ENCODE peak calls at places on chromosome 1, in nine cellular contexts. B, M, V, C, A, J, Y, D and L are unnamed samples. For H3K4me1 and H3K36me3, the result is how much of the 10 kb centered on the place peaks cover.

GRCh38 chr1:212034516-212035122 is 738 bp downstream of the INTS7 start:
- DNase-seq in B (no peak), M (no peak), V (no peak), C (no peak), A (peak), J (no peak), Y (peak), D (no peak), L (no peak)

GRCh38 chr1:87495147-87495546 is 166.5 kb downstream of the LMO4 start:
- DNase-seq in B (no peak), M (no peak), V (peak), C (no peak), A (no peak), J (peak), Y (no peak), D (no peak), L (no peak)

GRCh38 chr1:64892576-64893573 is 73.5 kb downstream of the JAK1 start:
- DNase-seq in B (no peak), M (no peak), V (no peak), C (no peak), A (no peak), J (peak), Y (no peak), D (no peak), L (no peak)

GRCh38 chr1:15949453-15950245 is 26.3 kb downstream of the ZBTB17 start:
- DNase-seq in B (peak), M (peak), V (peak), C (peak), A (peak), J (peak), Y (no peak), D (peak), L (peak)

GRCh38 chr1:169288011-169288414 is 79.6 kb downstream of the NME7 start:
- DNase-seq in B (peak), M (peak), V (no peak), C (no peak), A (no peak), J (peak), Y (no peak), D (no peak), L (no peak)

GRCh38 chr1:152022521-152022920 is 14.3 kb downstream of the S100A11 start:
- DNase-seq in B (no peak), M (no peak), V (no peak), C (no peak), A (no peak), J (no peak), Y (no peak), D (no peak), L (no peak)

GRCh38 chr1:235149824-235150223 is 11.2 kb downstream of the RBM34 start:
- DNase-seq in B (no peak), M (no peak), V (no peak), C (no peak), A (no peak), J (no peak), Y (no peak), D (no peak), L (no peak)

GRCh38 chr1:10509823-10510509 is 35.2 kb downstream of the PEX14 start:
- DNase-seq in B (no peak), M (no peak), V (no peak), C (no peak), A (no peak), J (peak), Y (no peak), D (no peak), L (no peak)

GRCh38 chr1:109541102-109541501 is 1.4 kb downstream of the GPR61 start:
- DNase-seq in B (no peak), M (no peak), V (no peak), C (no peak), A (no peak), J (no peak), Y (no peak), D (no peak), L (no peak)

GRCh38 chr1:215710340-215710971 is 143.4 kb downstream of the KCTD3 start:
- DNase-seq in B (peak), M (peak), V (peak), C (peak), A (peak), J (peak), Y (peak), D (peak), L (no peak)

GRCh38 chr1:76269175-76269574 is 194.6 kb downstream of the ST6GALNAC3 start:
- DNase-seq in B (no peak), M (no peak), V (peak), C (peak), A (no peak), J (peak), Y (no peak), D (no peak), L (no peak)

GRCh38 chr1:91428182-91428798 is 23.7 kb upstream of the HFM1 start:
- DNase-seq in B (no peak), M (no peak), V (no peak), C (no peak), A (no peak), J (no peak), Y (peak), D (no peak), L (no peak)

GRCh38 chr1:111489604-111490003 is 13.8 kb downstream of the ADORA3 start:
- DNase-seq in B (no peak), M (no peak), V (no peak), C (no peak), A (peak), J (no peak), Y (no peak), D (no peak), L (no peak)

GRCh38 chr1:24955161-24955560 is 25.1 kb upstream of the RUNX3 start:
- DNase-seq in B (peak), M (peak), V (no peak), C (peak), A (no peak), J (no peak), Y (no peak), D (no peak), L (no peak)

GRCh38 chr1:59514061-59514909 is 217.4 kb downstream of the FGGY start:
- DNase-seq in B (no peak), M (no peak), V (no peak), C (no peak), A (no peak), J (no peak), Y (no peak), D (no peak), L (no peak)

GRCh38 chr1:86933562-86934377 is 19.3 kb downstream of the HS2ST1 start:
- DNase-seq in B (no peak), M (no peak), V (no peak), C (no peak), A (no peak), J (no peak), Y (no peak), D (no peak), L (no peak)

GRCh38 chr1:94832446-94832845 is 12.3 kb downstream of the SLC44A3 start:
- DNase-seq in B (peak), M (no peak), V (no peak), C (no peak), A (no peak), J (no peak), Y (no peak), D (no peak), L (no peak)

GRCh38 chr1:15005116-15005515 is 148.4 kb upstream of the TMEM51 start:
- DNase-seq in B (no peak), M (no peak), V (no peak), C (no peak), A (no peak), J (no peak), Y (no peak), D (no peak), L (no peak)

GRCh38 chr1:187624812-187625542 is 796.2 kb downstream of the PLA2G4A start:
- DNase-seq in B (peak), M (no peak), V (no peak), C (no peak), A (no peak), J (no peak), Y (no peak), D (no peak), L (no peak)

GRCh38 chr1:234842726-234843641 is 233.0 kb upstream of the IRF2BP2 start:
- DNase-seq in B (no peak), M (no peak), V (peak), C (peak), A (no peak), J (no peak), Y (no peak), D (peak), L (peak)

GRCh38 chr1:12511516-12512468 is 106.2 kb downstream of the DHRS3 start:
- DNase-seq in B (no peak), M (no peak), V (no peak), C (no peak), A (no peak), J (no peak), Y (no peak), D (no peak), L (no peak)

GRCh38 chr1:183979437-183979836 is 58.1 kb downstream of the COLGALT2 start:
- DNase-seq in B (no peak), M (no peak), V (no peak), C (no peak), A (no peak), J (no peak), Y (no peak), D (no peak), L (no peak)

GRCh38 chr1:37948841-37949240 is 2.0 kb upstream of the INPP5B start:
- DNase-seq in B (no peak), M (no peak), V (no peak), C (no peak), A (no peak), J (no peak), Y (no peak), D (no peak), L (no peak)

GRCh38 chr1:154866257-154866994 is 3.7 kb downstream of the KCNN3 start:
- DNase-seq in B (no peak), M (no peak), V (no peak), C (no peak), A (no peak), J (no peak), Y (no peak), D (no peak), L (no peak)

GRCh38 chr1:201517631-201518030 is 10.7 kb upstream of the CSRP1 start:
- DNase-seq in B (peak), M (no peak), V (no peak), C (no peak), A (no peak), J (peak), Y (no peak), D (no peak), L (no peak)

GRCh38 chr1:67429011-67429527 is 1.1 kb downstream of the SERBP1 start:
- DNase-seq in B (peak), M (no peak), V (no peak), C (peak), A (peak), J (peak), Y (no peak), D (peak), L (peak)

GRCh38 chr1:236072001-236072400 is 7.1 kb upstream of the NID1 start:
- DNase-seq in B (no peak), M (no peak), V (no peak), C (no peak), A (no peak), J (no peak), Y (no peak), D (no peak), L (no peak)

GRCh38 chr1:7871136-7871535 is 18.3 kb upstream of the UTS2 start:
- DNase-seq in B (no peak), M (no peak), V (no peak), C (no peak), A (no peak), J (no peak), Y (no peak), D (no peak), L (no peak)

GRCh38 chr1:55868026-55868425 is 652.9 kb upstream of the USP24 start:
- DNase-seq in B (no peak), M (no peak), V (no peak), C (no peak), A (no peak), J (peak), Y (no peak), D (no peak), L (no peak)

GRCh38 chr1:167401260-167401873 is 117.0 kb downstream of the CD247 start:
- DNase-seq in B (peak), M (peak), V (peak), C (peak), A (peak), J (peak), Y (no peak), D (peak), L (peak)

DNA sequence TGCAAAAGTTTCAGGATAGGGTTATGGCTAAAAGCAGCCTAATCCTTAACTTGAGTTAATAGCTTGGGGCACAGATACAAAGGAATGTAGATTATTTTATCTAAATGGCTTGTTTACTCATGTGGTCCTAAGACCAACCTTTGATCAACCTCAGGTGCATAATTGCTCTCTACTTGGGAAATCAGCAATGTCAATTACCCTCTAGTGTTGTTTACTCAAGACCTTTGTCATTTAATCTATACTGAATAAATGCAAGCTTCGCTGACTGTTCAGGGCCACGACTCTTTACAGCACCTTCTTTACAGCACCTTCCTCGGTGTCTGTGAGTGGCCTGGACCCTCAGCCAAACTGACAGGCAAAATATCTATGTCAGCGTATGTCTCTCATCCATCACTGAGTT is 217.5 kb upstream of the MAP1LC3C start:
- DNase-seq in B (no peak), M (no peak), V (no peak), C (no peak), A (no peak), J (no peak), Y (no peak), D (no peak), L (no peak)
- H3K4me1 ChIP-seq in B (under half), M (under half), V (under half), C (under half), A (under half), J (under half), Y (under half), D (under half), L (under half)

GRCh38 chr1:21873174-21873573 is 61.1 kb downstream of the LDLRAD2 start:
- DNase-seq in B (no peak), M (no peak), V (no peak), C (no peak), A (no peak), J (no peak), Y (peak), D (no peak), L (no peak)
- H3K36me3 ChIP-seq in B (under half), M (under half), V (under half), C (under half), A (under half), J (under half), Y (under half), D (under half), L (under half)

GRCh38 chr1:1752190-1752589 is 26.1 kb downstream of the NADK start:
- DNase-seq in B (no peak), M (no peak), V (no peak), C (no peak), A (no peak), J (no peak), Y (no peak), D (no peak), L (no peak)

GRCh38 chr1:1754051-1754815 is 24.0 kb downstream of the NADK start:
- DNase-seq in B (no peak), M (no peak), V (no peak), C (no peak), A (no peak), J (no peak), Y (no peak), D (no peak), L (no peak)

GRCh38 chr1:1755426-1755825 is 22.8 kb downstream of the NADK start:
- DNase-seq in B (no peak), M (no peak), V (no peak), C (no peak), A (no peak), J (no peak), Y (no peak), D (no peak), L (no peak)

GRCh38 chr1:1753607-1754005 is 24.7 kb downstream of the NADK start:
- DNase-seq in B (no peak), M (no peak), V (no peak), C (no peak), A (no peak), J (no peak), Y (no peak), D (no peak), L (no peak)

GRCh38 chr1:1752671-1753606 is 25.3 kb downstream of the NADK start:
- DNase-seq in B (no peak), M (no peak), V (no peak), C (no peak), A (no peak), J (no peak), Y (no peak), D (no peak), L (no peak)
- H3K4me1 ChIP-seq in B (under half), M (under half), V (under half), C (under half), A (under half), J (under half), Y (under half), D (under half), L (under half)

GRCh38 chr1:162580315-162580714 is 18.8 kb downstream of the UAP1 start:
- DNase-seq in B (no peak), M (no peak), V (no peak), C (no peak), A (no peak), J (no peak), Y (no peak), D (no peak), L (no peak)
- H3K36me3 ChIP-seq in B (under half), M (under half), V (under half), C (under half), A (under half), J (half or more), Y (under half), D (half or more), L (under half)

GRCh38 chr1:228396770-228397453 is 9.7 kb downstream of the TRIM11 start:
- DNase-seq in B (no peak), M (no peak), V (no peak), C (no peak), A (no peak), J (no peak), Y (no peak), D (no peak), L (no peak)

GRCh38 chr1:228398741-228399461 is 7.7 kb downstream of the TRIM11 start:
- DNase-seq in B (no peak), M (no peak), V (no peak), C (no peak), A (no peak), J (no peak), Y (no peak), D (no peak), L (no peak)

GRCh38 chr1:228399531-228400236 is 7.0 kb downstream of the TRIM11 start:
- DNase-seq in B (no peak), M (no peak), V (no peak), C (no peak), A (no peak), J (no peak), Y (no peak), D (no peak), L (no peak)

GRCh38 chr1:228397454-228397786 is 9.2 kb downstream of the TRIM11 start:
- DNase-seq in B (no peak), M (no peak), V (no peak), C (peak), A (no peak), J (no peak), Y (no peak), D (no peak), L (no peak)

DNA sequence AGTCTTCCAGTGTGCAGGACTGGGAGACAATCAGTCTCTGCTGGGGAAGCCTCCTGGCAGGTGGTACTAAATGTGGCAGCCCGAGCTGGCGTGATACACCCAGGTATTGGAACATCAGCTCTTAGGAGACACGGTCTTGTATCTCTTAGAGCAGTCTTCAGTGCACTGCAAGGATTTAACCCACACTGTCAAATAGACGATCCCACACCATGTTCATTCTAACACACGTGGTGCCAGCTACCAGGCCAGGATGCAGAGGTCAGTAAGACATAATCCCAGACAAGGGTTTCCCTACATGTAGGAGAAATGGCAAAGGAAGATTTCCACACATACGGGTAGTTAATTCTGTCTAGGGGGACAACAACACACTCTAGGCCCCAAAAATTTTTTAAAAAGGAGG is 8.7 kb downstream of the TRIM11 start:
- DNase-seq in B (no peak), M (no peak), V (no peak), C (no peak), A (no peak), J (no peak), Y (no peak), D (no peak), L (no peak)
- H3K4me1 ChIP-seq in B (under half), M (under half), V (under half), C (under half), A (under half), J (under half), Y (under half), D (under half), L (under half)

GRCh38 chr1:1538989-1539309 is 1.5 kb downstream of the TMEM240 start:
- DNase-seq in B (no peak), M (no peak), V (no peak), C (no peak), A (no peak), J (no peak), Y (no peak), D (no peak), L (no peak)
- H3K36me3 ChIP-seq in B (under half), M (under half), V (under half), C (under half), A (under half), J (under half), Y (under half), D (under half), L (under half)

GRCh38 chr1:192968323-192968722 is 90.8 kb downstream of the UCHL5 start:
- DNase-seq in B (no peak), M (no peak), V (no peak), C (no peak), A (no peak), J (no peak), Y (no peak), D (no peak), L (no peak)

GRCh38 chr1:192967211-192967877 is 91.8 kb downstream of the UCHL5 start:
- DNase-seq in B (no peak), M (no peak), V (no peak), C (no peak), A (no peak), J (no peak), Y (no peak), D (no peak), L (no peak)

GRCh38 chr1:192966073-192966472 is 93.1 kb downstream of the UCHL5 start:
- DNase-seq in B (no peak), M (no peak), V (no peak), C (no peak), A (no peak), J (no peak), Y (no peak), D (no peak), L (no peak)

GRCh38 chr1:192969091-192969490 is 90.1 kb downstream of the UCHL5 start:
- DNase-seq in B (no peak), M (no peak), V (no peak), C (no peak), A (no peak), J (no peak), Y (no peak), D (no peak), L (no peak)

GRCh38 chr1:192967901-192968300 is 91.3 kb downstream of the UCHL5 start:
- DNase-seq in B (no peak), M (no peak), V (no peak), C (no peak), A (no peak), J (no peak), Y (no peak), D (no peak), L (no peak)
- H3K4me1 ChIP-seq in B (under half), M (under half), V (under half), C (under half), A (under half), J (under half), Y (under half), D (under half), L (under half)